ENCODE peak calls at places on chromosomes 4 and X, in nine cellular contexts. N, Z, D, C, Y, S, L, I and A are unnamed samples.

GRCh38 chrX:40209951-40210617 is 112.3 kb upstream of the BCOR start:
- DNase-seq in D (no peak), S (no peak), N (no peak), Y (no peak), I (no peak), L (no peak), Z (no peak), C (no peak), A (peak; percentile 63)

GRCh38 chr4:96352051-96352517 is 512.2 kb downstream of the PDHA2 start:
- DNase-seq in S (no peak), D (peak; percentile 77), N (peak; percentile 34), L (peak; percentile 67), Z (no peak), Y (no peak), I (peak; percentile 72), C (no peak), A (peak; percentile 29)

GRCh38 chrX:124413244-124413643 is 66.9 kb downstream of the SH2D1A start:
- DNase-seq in D (no peak), S (no peak), Y (no peak), Z (no peak), L (no peak), C (no peak), I (no peak), N (no peak), A (no peak)

GRCh38 chr4:142128529-142128928 is 492.1 kb downstream of the IL15 start:
- DNase-seq in N (no peak), I (peak; percentile 49), L (peak; percentile 7), S (no peak), C (no peak), Z (no peak), D (peak; percentile 97), Y (no peak), A (no peak)

GRCh38 chrX:39152106-39152649 is 350.9 kb downstream of the MID1IP1 start:
- DNase-seq in I (peak; percentile 13), N (no peak), S (peak; percentile 32), C (no peak), Z (peak; percentile 27), L (peak; percentile 62), Y (no peak), D (no peak), A (no peak)

GRCh38 chr4:169225058-169225751 is 45.6 kb downstream of the SH3RF1 start:
- DNase-seq in L (no peak), Y (no peak), I (peak; percentile 96), Z (no peak), C (no peak), D (peak; percentile 87), S (no peak), N (peak; percentile 79), A (peak; percentile 97)

GRCh38 chr4:26900765-26901164 is 40.1 kb downstream of the STIM2 start:
- DNase-seq in Y (no peak), C (no peak), N (no peak), Z (no peak), D (peak; percentile 39), L (peak; percentile 16), I (no peak), S (no peak), A (no peak)

GRCh38 chr4:26410385-26411293 is 79.6 kb downstream of the CCKAR start:
- DNase-seq in C (peak; percentile 54), N (peak; percentile 70), D (peak; percentile 67), S (peak; percentile 31), I (peak; percentile 73), Y (no peak), L (peak; percentile 65), Z (no peak), A (peak; percentile 52)

GRCh38 chr4:148007303-148007702 is 275.4 kb downstream of the ARHGAP10 start:
- DNase-seq in D (peak; percentile 87), Y (no peak), L (no peak), I (peak; percentile 94), S (no peak), N (peak; percentile 96), C (peak; percentile 60), Z (no peak), A (peak; percentile 99)

GRCh38 chr4:83062748-83063147 is 27.8 kb downstream of the COPS4 start:
- DNase-seq in D (no peak), I (no peak), Z (no peak), S (no peak), L (no peak), C (no peak), N (no peak), Y (no peak), A (no peak)

GRCh38 chr4:80431203-80431602 is 95.7 kb downstream of the CFAP299 start:
- DNase-seq in D (no peak), S (no peak), L (no peak), N (no peak), C (no peak), Z (no peak), Y (no peak), I (no peak), A (no peak)
- H3K27me3 ChIP-seq in D (no peaks in the 10 kb centered on the region), S (no peaks in the 10 kb centered on the region), L (no peaks in the 10 kb centered on the region), N (no peaks in the 10 kb centered on the region), C (no peaks in the 10 kb centered on the region), Z (no peaks in the 10 kb centered on the region), Y (no peaks in the 10 kb centered on the region), I (no peaks in the 10 kb centered on the region), A (no peaks in the 10 kb centered on the region)

GRCh38 chrX:151973262-151973661 is 1.2 kb downstream of the GABRE start:
- DNase-seq in D (peak; percentile 20), Y (no peak), I (no peak), Z (no peak), S (no peak), C (no peak), L (no peak), N (no peak), A (peak; percentile 38)
- H3K4me3 ChIP-seq in D (peak overlapping the region; percentile 67), Y (peak overlapping the region; percentile 59), I (no peak overlapping the region), Z (peak overlapping the region; percentile 51), S (no peak overlapping the region), C (peak overlapping the region; percentile 33), L (peak overlapping the region; percentile 46), N (peak overlapping the region; percentile 69), A (peak overlapping the region; percentile 58)

GRCh38 chr4:54669831-54670230 is 12.1 kb downstream of the KIT start:
- DNase-seq in N (no peak), Y (no peak), Z (no peak), D (no peak), S (no peak), C (no peak), L (peak; percentile 55), I (no peak), A (no peak)
- TF ChIP-seq CTCF in N (no peak), Y (no peak), Z (no peak), D (no peak), S (no peak), C (no peak), L (peak; percentile 44), I (no peak), A (no peak)

DNA sequence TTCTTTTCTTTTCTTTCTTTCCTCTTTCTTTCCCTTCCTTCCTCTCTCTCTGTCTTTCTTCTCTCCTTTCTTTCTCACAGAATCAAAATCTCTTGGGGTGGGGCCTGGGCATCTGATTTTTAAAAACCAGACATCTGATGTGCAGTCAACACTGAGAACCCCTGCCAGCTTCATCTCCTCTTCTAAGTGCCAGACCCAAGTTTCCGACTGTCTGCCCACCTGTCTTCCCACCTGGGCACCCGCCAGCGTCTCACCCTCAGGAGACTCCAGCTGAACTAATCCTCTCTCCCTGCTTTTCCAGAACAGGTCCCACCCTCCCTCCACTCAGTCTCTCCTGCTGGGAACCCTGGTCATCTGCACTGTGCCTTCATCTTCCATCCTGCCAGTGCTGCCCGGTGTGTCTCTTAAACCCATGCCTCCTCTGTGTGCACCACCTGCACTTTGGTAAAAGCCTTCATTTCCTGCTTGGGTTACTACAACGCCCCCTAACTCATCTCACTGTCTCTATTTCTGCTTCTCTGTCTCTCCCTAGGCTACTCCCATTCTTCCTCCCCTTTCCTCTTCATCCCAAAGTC is 2.8 kb downstream of the SOD3 start:
- DNase-seq in Z (no peak), I (no peak), N (no peak), Y (no peak), S (no peak), D (no peak), L (no peak), C (no peak), A (no peak)
- H3K27me3 ChIP-seq in Z (peaks cover 16% of the 10 kb centered on the region), I (peaks cover 22% of the 10 kb centered on the region), N (no peaks in the 10 kb centered on the region), Y (peaks cover 3% of the 10 kb centered on the region), S (peaks cover 3% of the 10 kb centered on the region), D (peaks cover 56% of the 10 kb centered on the region), L (peaks cover 73% of the 10 kb centered on the region), C (no peaks in the 10 kb centered on the region), A (peaks cover 7% of the 10 kb centered on the region)

DNA sequence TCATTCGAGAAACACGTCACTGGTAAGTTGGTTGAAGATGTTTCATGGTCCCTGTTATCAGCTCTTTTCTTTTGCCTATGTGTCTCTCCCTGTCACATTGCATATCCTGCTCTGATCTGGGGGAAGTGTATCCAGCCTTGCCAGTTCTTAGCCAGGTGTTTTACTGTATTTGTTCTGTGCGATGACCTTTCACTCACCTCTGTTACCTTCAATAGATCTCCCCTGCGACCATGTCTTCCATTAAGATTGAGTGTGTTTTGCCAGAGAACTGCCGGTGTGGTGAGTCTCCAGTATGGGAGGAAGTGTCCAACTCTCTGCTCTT is 2.6 kb downstream of the RGN start:
- DNase-seq in N (no peak), D (no peak), Z (no peak), C (no peak), S (no peak), L (no peak), Y (no peak), I (no peak), A (no peak)
- H3K4me3 ChIP-seq in N (no peak overlapping the region), D (no peak overlapping the region), Z (no peak overlapping the region), C (no peak overlapping the region), S (no peak overlapping the region), L (no peak overlapping the region), Y (no peak overlapping the region), I (no peak overlapping the region), A (no peak overlapping the region)

GRCh38 chr4:14515556-14515955 is 486.7 kb upstream of the CPEB2 start:
- DNase-seq in L (no peak), C (no peak), S (no peak), Y (no peak), I (no peak), Z (no peak), N (no peak), D (no peak), A (no peak)

GRCh38 chr4:14524236-14524635 is 478.0 kb upstream of the CPEB2 start:
- DNase-seq in C (no peak), Z (no peak), S (no peak), L (no peak), N (peak; percentile 41), Y (no peak), D (no peak), I (peak; percentile 7), A (no peak)

GRCh38 chr4:14520171-14520570 is 482.1 kb upstream of the CPEB2 start:
- DNase-seq in Z (no peak), Y (no peak), N (peak; percentile 64), I (peak; percentile 12), S (no peak), L (no peak), D (no peak), C (no peak), A (peak; percentile 48)
- TF ChIP-seq CTCF in Z (no peak), Y (no peak), N (no peak), I (no peak), S (no peak), L (no peak), D (no peak), C (no peak), A (no peak)

DNA sequence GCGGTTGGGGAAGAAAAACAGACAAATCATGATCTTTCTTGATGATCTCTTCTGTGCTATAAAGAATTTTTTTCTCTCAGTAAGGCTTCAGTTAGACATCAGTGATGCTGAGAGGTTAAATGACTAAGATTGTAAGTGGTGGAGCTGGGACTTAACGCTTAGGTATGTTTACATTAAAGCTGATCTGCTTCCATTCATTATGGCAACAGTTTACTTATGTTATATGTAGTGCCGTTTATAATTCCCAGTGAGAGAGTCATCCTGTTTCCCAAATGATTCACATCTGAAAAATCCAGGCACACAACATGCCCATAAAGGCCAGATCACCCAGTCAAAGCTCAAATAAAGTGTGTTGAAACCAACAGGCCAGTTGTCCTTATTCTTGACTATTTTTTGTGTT is 50.1 kb downstream of the CENPVL3 start:
- DNase-seq in Z (no peak), D (no peak), C (no peak), L (no peak), Y (no peak), N (peak; percentile 38), I (peak; percentile 0), S (no peak), A (peak; percentile 92)
- H3K27me3 ChIP-seq in Z (no peaks in the 10 kb centered on the region), D (no peaks in the 10 kb centered on the region), C (no peaks in the 10 kb centered on the region), L (no peaks in the 10 kb centered on the region), Y (no peaks in the 10 kb centered on the region), N (no peaks in the 10 kb centered on the region), I (no peaks in the 10 kb centered on the region), S (no peaks in the 10 kb centered on the region), A (no peaks in the 10 kb centered on the region)